ENCODE peak calls at places on chromosomes 6 and 20, in eight cellular contexts. Y is Panc1; O is central memory CD8-positive, alpha-beta T cell; M is right cardiac atrium; Q is sciatic nerve; J is left ventricle myocardium superior; W is stimulated activated memory B cell treated with anti-CD40 and anti-IgM and Interleukin-4, amounts not matched to agents 10 μg/mL and 1 μg/mL and 100 μg/mL, for 72 hours; I is Right ventricle myocardium superior. L is an unnamed sample.

GRCh38 chr6:3764516-3765333 is 13.2 kb upstream of the PXDC1 start:
- ATAC-seq in J (no peak), Q (no peak), I (no peak), M (no peak), Y (no peak), W (peak; percentile 50), O (no peak), L (no peak)

GRCh38 chr6:47822856-47823554 is 41.2 kb downstream of the OPN5 start:
- ATAC-seq in W (no peak), M (no peak), Q (no peak), J (no peak), I (no peak), Y (no peak), O (no peak), L (no peak)

GRCh38 chr20:40255368-40255767 is 433.7 kb downstream of the MAFB start:
- ATAC-seq in O (no peak), J (peak; percentile 31), M (no peak), Y (no peak), Q (peak; percentile 49), W (no peak), I (peak; percentile 53), L (no peak)

GRCh38 chr6:2795162-2795561 is 30.0 kb downstream of the WRNIP1 start:
- ATAC-seq in I (no peak), O (no peak), Q (no peak), Y (no peak), M (no peak), J (no peak), W (no peak), L (no peak)

GRCh38 chr6:42704251-42704936 is 18.0 kb downstream of the PRPH2 start:
- ATAC-seq in Q (peak; percentile 77), I (peak; percentile 45), M (peak; percentile 78), W (no peak), Y (peak; percentile 27), O (no peak), J (peak; percentile 79), L (peak; percentile 76)

GRCh38 chr6:64259372-64259771 is 623.8 kb downstream of the PHF3 start:
- ATAC-seq in Y (no peak), I (no peak), W (no peak), O (no peak), Q (no peak), J (no peak), M (no peak), L (no peak)

GRCh38 chr6:21953831-21954801 is 342.7 kb downstream of the PRL start:
- ATAC-seq in O (no peak), I (no peak), Y (peak; percentile 34), W (no peak), J (peak; percentile 57), Q (peak; percentile 48), M (peak; percentile 82), L (no peak)

GRCh38 chr6:12391472-12391871 is 101.3 kb downstream of the EDN1 start:
- ATAC-seq in Y (no peak), O (no peak), J (no peak), Q (no peak), M (no peak), I (no peak), W (no peak), L (no peak)

GRCh38 chr6:135086414-135086764 is 31.8 kb upstream of the HBS1L start:
- ATAC-seq in Y (no peak), O (no peak), Q (no peak), J (no peak), M (no peak), W (no peak), I (no peak), L (no peak)